ENCODE peak calls at places on chromosomes 3 and 15, in five cellular contexts. N, T, K, B and A are unnamed samples.

GRCh38 chr3:60094392-60094947 is 1044.6 kb upstream of the CFAP20DC start:
- DNase-seq in N (no peak), T (no peak), K (no peak), B (no peak), A (no peak)

GRCh38 chr3:8197384-8197783 is 304.2 kb upstream of the LMCD1 start:
- DNase-seq in N (no peak), T (no peak), K (no peak), B (no peak), A (no peak)

GRCh38 chr3:37693791-37694194 is 167.9 kb upstream of the CTDSPL start:
- DNase-seq in N (no peak), T (no peak), K (no peak), B (no peak), A (no peak)

GRCh38 chr15:31338318-31338878 is 11.8 kb downstream of the KLF13 start:
- DNase-seq in N (peak), T (peak), K (no peak), B (no peak), A (no peak)

GRCh38 chr15:25345943-25346342 is 92.9 kb downstream of the UBE3A start:
- DNase-seq in N (no peak), T (no peak), K (peak), B (no peak), A (no peak)

GRCh38 chr15:99100245-99101173 is 4.4 kb upstream of the SYNM start:
- DNase-seq in N (peak), T (peak), K (peak), B (no peak), A (no peak)

GRCh38 chr3:177589041-177589650 is 391.9 kb upstream of the TBL1XR1 start:
- DNase-seq in N (no peak), T (no peak), K (peak), B (no peak), A (no peak)

GRCh38 chr15:72375501-72375845 is 341 bp downstream of the HEXA start:
- DNase-seq in N (no peak), T (no peak), K (no peak), B (no peak), A (no peak)

GRCh38 chr15:65421360-65422215 is 1.2 kb downstream of the IGDCC4 start:
- DNase-seq in N (peak), T (peak), K (peak), B (no peak), A (no peak)

GRCh38 chr3:14472471-14473351 is 67.4 kb downstream of the GRIP2 start:
- DNase-seq in N (peak), T (no peak), K (peak), B (no peak), A (no peak)

GRCh38 chr15:67937153-67937761 is 97.4 kb upstream of the RNU6-1 start:
- DNase-seq in N (no peak), T (no peak), K (no peak), B (no peak), A (no peak)

GRCh38 chr3:114213262-114213668 is 24.1 kb downstream of the ZNF80 start:
- DNase-seq in N (no peak), T (no peak), K (peak), B (no peak), A (no peak)

GRCh38 chr15:75033809-75034208 is 10.4 kb downstream of the PPCDC start:
- DNase-seq in N (no peak), T (no peak), K (no peak), B (no peak), A (no peak)

GRCh38 chr15:40930430-40931299 is 1.5 kb downstream of the DLL4 start:
- DNase-seq in N (peak), T (peak), K (peak), B (no peak), A (no peak)

GRCh38 chr3:157030712-157031111 is 129.2 kb downstream of the CCNL1 start:
- DNase-seq in N (no peak), T (no peak), K (peak), B (no peak), A (no peak)

GRCh38 chr15:84904409-84904808 is 19.9 kb downstream of the SLC28A1 start:
- DNase-seq in N (no peak), T (no peak), K (peak), B (no peak), A (no peak)

GRCh38 chr3:195865752-195866151 is 42.6 kb downstream of the TNK2 start:
- DNase-seq in N (no peak), T (no peak), K (no peak), B (no peak), A (no peak)

GRCh38 chr3:124607163-124607562 is 123.1 kb upstream of the UMPS start:
- DNase-seq in N (no peak), T (no peak), K (peak), B (no peak), A (no peak)

DNA sequence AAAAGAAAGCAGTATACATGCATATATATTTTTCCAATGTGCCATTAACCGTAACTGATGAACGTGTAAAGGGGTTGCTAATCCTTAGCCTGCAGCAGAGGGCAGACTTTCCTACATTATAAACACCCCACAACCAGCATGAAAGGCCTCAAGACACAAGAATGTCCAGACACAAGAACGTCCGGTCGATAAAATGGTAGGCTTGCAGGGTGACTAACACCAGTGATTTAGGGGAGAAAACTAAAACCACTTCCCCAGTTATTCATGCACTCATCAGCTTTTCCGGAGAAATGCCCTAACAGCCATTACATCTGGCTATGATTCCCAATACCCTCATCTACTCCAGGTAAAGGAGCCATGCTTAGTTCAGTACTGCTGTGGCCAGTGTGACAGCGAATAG is 57.4 kb downstream of the LRTM1 start:
- DNase-seq in N (no peak), T (no peak), K (peak), B (no peak), A (no peak)
- TF ChIP-seq CTCF in N (peak), T (peak), K (peak), B (no peak), A (no peak)

DNA sequence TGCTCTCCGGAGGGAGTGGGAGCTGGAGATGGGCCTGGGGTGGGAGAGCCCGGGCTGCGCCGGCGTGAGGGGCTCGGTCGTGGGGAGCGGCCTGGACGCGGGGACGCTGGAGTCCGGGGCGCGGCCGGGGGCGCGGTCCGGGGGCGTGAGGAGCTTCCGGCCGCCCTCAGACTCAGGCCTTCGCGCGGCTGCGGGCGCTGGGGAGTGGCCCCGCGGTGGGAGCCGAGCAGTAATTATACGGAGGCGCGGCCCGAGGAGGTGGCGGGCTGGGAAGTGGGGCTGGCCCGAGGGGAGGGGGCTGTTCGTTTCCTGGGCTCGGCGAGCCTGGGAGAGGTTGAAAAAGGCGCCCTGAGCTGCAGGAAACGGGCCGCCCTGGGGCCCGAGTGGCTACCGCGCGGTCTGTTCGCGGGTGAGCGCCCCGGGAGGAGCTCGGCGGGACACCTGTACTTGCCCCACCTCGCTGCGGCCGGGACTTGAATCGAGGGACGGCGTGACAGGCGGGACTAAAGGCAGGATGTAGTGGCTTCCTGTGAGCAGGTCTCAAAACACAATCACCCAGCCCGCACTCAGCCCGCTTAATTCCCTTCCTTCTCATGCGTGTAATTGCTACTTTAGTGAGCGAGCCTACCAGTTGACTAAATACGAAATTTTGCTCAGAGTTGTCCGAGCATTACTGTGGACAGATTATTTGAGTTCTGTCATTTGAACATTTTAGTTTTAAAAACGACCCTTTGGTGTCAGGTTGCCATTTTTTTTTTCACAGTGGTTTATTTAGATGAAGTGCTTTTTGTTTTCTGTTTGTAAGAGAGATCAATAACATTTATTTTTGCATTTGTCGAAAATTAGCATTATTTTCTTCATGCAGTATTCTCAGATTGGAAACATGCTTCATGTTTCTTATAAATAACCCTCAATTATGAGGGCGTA is 855 bp downstream of the RASA2 start:
- DNase-seq in N (peak), T (peak), K (peak), B (peak), A (peak)
- TF ChIP-seq CTCF in N (no peak), T (no peak), K (no peak), B (no peak), A (no peak)

GRCh38 chr3:129161860-129162271 is 1.0 kb upstream of the ISY1 start:
- DNase-seq in N (no peak), T (no peak), K (peak), B (no peak), A (peak)
- TF ChIP-seq CTCF in N (no peak), T (no peak), K (no peak), B (peak), A (peak)

GRCh38 chr3:180630360-180630759 is 28.4 kb downstream of the TTC14 start:
- DNase-seq in N (no peak), T (no peak), K (no peak), B (no peak), A (no peak)

GRCh38 chr3:180631317-180631716 is 29.4 kb downstream of the TTC14 start:
- DNase-seq in N (no peak), T (no peak), K (no peak), B (no peak), A (no peak)

DNA sequence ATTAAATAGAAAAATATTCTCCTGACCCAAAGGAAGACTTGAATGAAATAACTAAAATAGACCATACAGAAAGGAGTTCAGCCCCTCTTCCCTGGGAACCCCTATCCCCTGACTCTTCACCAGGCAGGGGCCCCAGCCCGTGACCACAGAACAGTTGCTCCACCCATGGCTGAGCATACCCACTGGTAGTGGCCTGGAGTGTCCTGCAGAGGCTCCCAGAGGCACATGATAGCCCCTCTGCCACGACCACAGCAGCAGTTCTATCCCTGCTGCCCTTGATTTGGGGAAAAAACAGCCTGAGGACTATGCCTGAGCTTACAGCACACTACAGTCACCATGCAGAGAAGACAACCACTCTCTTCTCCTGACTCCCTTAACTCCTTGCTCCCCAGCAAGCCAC is 31.8 kb downstream of the TTC14 start:
- DNase-seq in N (no peak), T (no peak), K (no peak), B (no peak), A (no peak)
- TF ChIP-seq CTCF in N (no peak), T (no peak), K (no peak), B (no peak), A (no peak)